ENCODE peak calls at places on chromosomes 16 and 17, in seven cellular contexts. One of them, this sample, is unnamed.

GRCh38 chr16:27820646-27821345 is 242.7 kb downstream of the GSG1L start:
- DNase-seq in HFF-Myc: no peak
- DNase-seq in heart left ventricle: no peak
- DNase-seq in bronchial epithelial cell: no peak
- DNase-seq in B cell: no peak
- DNase-seq in cardiac muscle cell: no peak
- DNase-seq in pancreas: no peak
- DNase-seq in this sample: no peak

GRCh38 chr17:66210208-66210574 is 18.3 kb upstream of the CEP112 start:
- DNase-seq in pancreas: no peak
- DNase-seq in bronchial epithelial cell: no peak
- DNase-seq in B cell: no peak
- DNase-seq in HFF-Myc: no peak
- DNase-seq in cardiac muscle cell: no peak
- DNase-seq in heart left ventricle: no peak
- DNase-seq in this sample: no peak

GRCh38 chr16:51465026-51465425 is 314.0 kb upstream of the SALL1 start:
- DNase-seq in HFF-Myc: no peak
- DNase-seq in B cell: no peak
- DNase-seq in cardiac muscle cell: peak; percentile 6
- DNase-seq in bronchial epithelial cell: no peak
- DNase-seq in heart left ventricle: no peak
- DNase-seq in pancreas: no peak
- DNase-seq in this sample: no peak

GRCh38 chr16:47160422-47160821 is 16.7 kb upstream of the NETO2 start:
- DNase-seq in cardiac muscle cell: no peak
- DNase-seq in pancreas: no peak
- DNase-seq in bronchial epithelial cell: no peak
- DNase-seq in heart left ventricle: no peak
- DNase-seq in HFF-Myc: no peak
- DNase-seq in B cell: no peak
- DNase-seq in this sample: no peak

GRCh38 chr16:67613808-67614207 is 31.1 kb upstream of the CARMIL2 start:
- DNase-seq in HFF-Myc: no peak
- DNase-seq in pancreas: no peak
- DNase-seq in heart left ventricle: no peak
- DNase-seq in B cell: no peak
- DNase-seq in bronchial epithelial cell: peak; percentile 31
- DNase-seq in cardiac muscle cell: no peak
- DNase-seq in this sample: no peak

GRCh38 chr17:73944366-73944765 is 259.1 kb upstream of the RPL38 start:
- DNase-seq in B cell: no peak
- DNase-seq in heart left ventricle: no peak
- DNase-seq in HFF-Myc: no peak
- DNase-seq in pancreas: no peak
- DNase-seq in cardiac muscle cell: no peak
- DNase-seq in bronchial epithelial cell: no peak
- DNase-seq in this sample: no peak

GRCh38 chr16:72845322-72846020 is 202.5 kb downstream of the ZFHX3 start:
- DNase-seq in HFF-Myc: no peak
- DNase-seq in cardiac muscle cell: no peak
- DNase-seq in heart left ventricle: no peak
- DNase-seq in B cell: no peak
- DNase-seq in bronchial epithelial cell: no peak
- DNase-seq in pancreas: no peak
- DNase-seq in this sample: no peak

GRCh38 chr16:11114366-11115164 is 141.4 kb downstream of the SOCS1 start:
- DNase-seq in B cell: no peak
- DNase-seq in heart left ventricle: no peak
- DNase-seq in pancreas: no peak
- DNase-seq in cardiac muscle cell: no peak
- DNase-seq in HFF-Myc: no peak
- DNase-seq in bronchial epithelial cell: no peak
- DNase-seq in this sample: no peak

GRCh38 chr17:12566281-12567002 is 99.2 kb upstream of the MYOCD start:
- DNase-seq in HFF-Myc: no peak
- DNase-seq in bronchial epithelial cell: no peak
- DNase-seq in cardiac muscle cell: no peak
- DNase-seq in pancreas: no peak
- DNase-seq in heart left ventricle: no peak
- DNase-seq in B cell: no peak
- DNase-seq in this sample: no peak

GRCh38 chr17:17561408-17562144 is 29.9 kb downstream of the PEMT start:
- DNase-seq in pancreas: peak; percentile 73
- DNase-seq in B cell: no peak
- DNase-seq in HFF-Myc: no peak
- DNase-seq in bronchial epithelial cell: peak; percentile 44
- DNase-seq in cardiac muscle cell: no peak
- DNase-seq in heart left ventricle: no peak
- DNase-seq in this sample: peak; percentile 60

GRCh38 chr16:70481929-70482536 is 27.6 kb downstream of the FCSK start:
- DNase-seq in B cell: no peak
- DNase-seq in HFF-Myc: no peak
- DNase-seq in heart left ventricle: no peak
- DNase-seq in pancreas: no peak
- DNase-seq in bronchial epithelial cell: peak; percentile 29
- DNase-seq in cardiac muscle cell: no peak
- DNase-seq in this sample: no peak

GRCh38 chr16:70577256-70577698 is 53.7 kb downstream of the SF3B3 start:
- DNase-seq in cardiac muscle cell: no peak
- DNase-seq in bronchial epithelial cell: peak; percentile 22
- DNase-seq in heart left ventricle: no peak
- DNase-seq in pancreas: no peak
- DNase-seq in B cell: no peak
- DNase-seq in HFF-Myc: no peak
- DNase-seq in this sample: peak; percentile 59

GRCh38 chr17:549197-550040 is 165.2 kb downstream of the VPS53 start:
- DNase-seq in bronchial epithelial cell: no peak
- DNase-seq in heart left ventricle: no peak
- DNase-seq in cardiac muscle cell: peak; percentile 38
- DNase-seq in HFF-Myc: peak; percentile 63
- DNase-seq in pancreas: no peak
- DNase-seq in B cell: no peak
- DNase-seq in this sample: no peak

GRCh38 chr16:75588716-75589115 is 22.5 kb downstream of the GABARAPL2 start:
- DNase-seq in heart left ventricle: no peak
- DNase-seq in HFF-Myc: no peak
- DNase-seq in B cell: no peak
- DNase-seq in cardiac muscle cell: no peak
- DNase-seq in bronchial epithelial cell: no peak
- DNase-seq in pancreas: no peak
- DNase-seq in this sample: no peak

GRCh38 chr16:85697441-85697840 is 8.7 kb upstream of the GINS2 start:
- DNase-seq in heart left ventricle: no peak
- DNase-seq in HFF-Myc: no peak
- DNase-seq in B cell: no peak
- DNase-seq in cardiac muscle cell: no peak
- DNase-seq in pancreas: no peak
- DNase-seq in bronchial epithelial cell: peak; percentile 71
- DNase-seq in this sample: peak; percentile 55

GRCh38 chr17:42744806-42745617 is at the start of gene EZH1:
- DNase-seq in bronchial epithelial cell: peak; percentile 77
- DNase-seq in cardiac muscle cell: peak; percentile 94
- DNase-seq in pancreas: peak; percentile 87
- DNase-seq in HFF-Myc: peak; percentile 64
- DNase-seq in B cell: peak; percentile 100
- DNase-seq in heart left ventricle: peak; percentile 92
- DNase-seq in this sample: peak; percentile 100

GRCh38 chr17:30476726-30477082 is 504 bp upstream of the GOSR1 start:
- DNase-seq in cardiac muscle cell: peak; percentile 33
- DNase-seq in bronchial epithelial cell: no peak
- DNase-seq in B cell: no peak
- DNase-seq in heart left ventricle: peak; percentile 19
- DNase-seq in HFF-Myc: no peak
- DNase-seq in pancreas: no peak
- DNase-seq in this sample: peak; percentile 12

GRCh38 chr16:66661210-66661560 is 35.4 kb downstream of the CMTM4 start:
- DNase-seq in B cell: no peak
- DNase-seq in cardiac muscle cell: no peak
- DNase-seq in HFF-Myc: no peak
- DNase-seq in heart left ventricle: no peak
- DNase-seq in pancreas: no peak
- DNase-seq in bronchial epithelial cell: no peak
- DNase-seq in this sample: no peak

GRCh38 chr16:11632455-11632921 is 35.8 kb upstream of the SNN start:
- DNase-seq in B cell: no peak
- DNase-seq in bronchial epithelial cell: no peak
- DNase-seq in cardiac muscle cell: peak; percentile 93
- DNase-seq in heart left ventricle: peak; percentile 68
- DNase-seq in HFF-Myc: no peak
- DNase-seq in pancreas: no peak
- DNase-seq in this sample: no peak

GRCh38 chr17:59178266-59178665 is 22.7 kb downstream of the PRR11 start:
- DNase-seq in heart left ventricle: no peak
- DNase-seq in pancreas: no peak
- DNase-seq in B cell: no peak
- DNase-seq in cardiac muscle cell: no peak
- DNase-seq in bronchial epithelial cell: no peak
- DNase-seq in HFF-Myc: no peak
- DNase-seq in this sample: no peak

GRCh38 chr16:31072540-31073072 is 1.4 kb downstream of the ZNF668 start:
- DNase-seq in HFF-Myc: no peak
- DNase-seq in cardiac muscle cell: peak; percentile 48
- DNase-seq in heart left ventricle: no peak
- DNase-seq in bronchial epithelial cell: peak; percentile 41
- DNase-seq in B cell: peak; percentile 41
- DNase-seq in pancreas: no peak
- DNase-seq in this sample: peak; percentile 33

GRCh38 chr17:50348522-50349240 is 2.8 kb downstream of the XYLT2 start:
- DNase-seq in heart left ventricle: no peak
- DNase-seq in HFF-Myc: no peak
- DNase-seq in B cell: no peak
- DNase-seq in pancreas: no peak
- DNase-seq in cardiac muscle cell: no peak
- DNase-seq in bronchial epithelial cell: peak; percentile 54
- DNase-seq in this sample: peak; percentile 44

GRCh38 chr17:29663155-29663554 is 40.4 kb upstream of the CORO6 start:
- DNase-seq in heart left ventricle: no peak
- DNase-seq in B cell: no peak
- DNase-seq in bronchial epithelial cell: no peak
- DNase-seq in HFF-Myc: no peak
- DNase-seq in pancreas: no peak
- DNase-seq in cardiac muscle cell: peak; percentile 62
- DNase-seq in this sample: no peak

GRCh38 chr16:16138034-16138635 is 85.2 kb downstream of the ABCC6 start:
- DNase-seq in heart left ventricle: no peak
- DNase-seq in bronchial epithelial cell: no peak
- DNase-seq in cardiac muscle cell: no peak
- DNase-seq in HFF-Myc: no peak
- DNase-seq in pancreas: no peak
- DNase-seq in B cell: no peak
- DNase-seq in this sample: no peak

GRCh38 chr16:3640632-3641501 is 13.6 kb upstream of the DNASE1 start:
- DNase-seq in pancreas: no peak
- DNase-seq in heart left ventricle: no peak
- DNase-seq in HFF-Myc: no peak
- DNase-seq in cardiac muscle cell: no peak
- DNase-seq in bronchial epithelial cell: no peak
- DNase-seq in B cell: no peak
- DNase-seq in this sample: no peak

GRCh38 chr17:63832455-63832854 is 5.0 kb upstream of the FTSJ3 start:
- DNase-seq in heart left ventricle: no peak
- DNase-seq in pancreas: no peak
- DNase-seq in cardiac muscle cell: no peak
- DNase-seq in bronchial epithelial cell: no peak
- DNase-seq in B cell: no peak
- DNase-seq in HFF-Myc: no peak
- DNase-seq in this sample: no peak
- TF ChIP-seq CTCF in heart left ventricle: no peak
- TF ChIP-seq CTCF in pancreas: no peak
- TF ChIP-seq CTCF in cardiac muscle cell: no peak
- TF ChIP-seq CTCF in bronchial epithelial cell: no peak
- TF ChIP-seq CTCF in B cell: no peak
- TF ChIP-seq CTCF in HFF-Myc: no peak
- TF ChIP-seq CTCF in this sample: no peak

GRCh38 chr17:36460265-36460937 is 26.1 kb upstream of the ZNHIT3 start:
- DNase-seq in heart left ventricle: no peak
- DNase-seq in bronchial epithelial cell: no peak
- DNase-seq in cardiac muscle cell: no peak
- DNase-seq in B cell: no peak
- DNase-seq in pancreas: no peak
- DNase-seq in HFF-Myc: no peak
- DNase-seq in this sample: no peak
- TF ChIP-seq CTCF in heart left ventricle: no peak
- TF ChIP-seq CTCF in bronchial epithelial cell: no peak
- TF ChIP-seq CTCF in cardiac muscle cell: no peak
- TF ChIP-seq CTCF in B cell: no peak
- TF ChIP-seq CTCF in pancreas: no peak
- TF ChIP-seq CTCF in HFF-Myc: no peak
- TF ChIP-seq CTCF in this sample: no peak

GRCh38 chr16:50025544-50025931 is 513 bp downstream of the CNEP1R1 start:
- DNase-seq in HFF-Myc: no peak
- DNase-seq in cardiac muscle cell: peak; percentile 22
- DNase-seq in pancreas: no peak
- DNase-seq in bronchial epithelial cell: peak; percentile 23
- DNase-seq in B cell: peak; percentile 43
- DNase-seq in heart left ventricle: no peak
- DNase-seq in this sample: peak; percentile 32

GRCh38 chr16:50024684-50025543 is at the start of gene CNEP1R1:
- DNase-seq in bronchial epithelial cell: peak; percentile 89
- DNase-seq in cardiac muscle cell: peak; percentile 98
- DNase-seq in B cell: peak; percentile 96
- DNase-seq in pancreas: peak; percentile 94
- DNase-seq in heart left ventricle: peak; percentile 94
- DNase-seq in HFF-Myc: peak; percentile 91
- DNase-seq in this sample: peak; percentile 100

GRCh38 chr16:50023626-50024025 is 1.4 kb upstream of the CNEP1R1 start:
- DNase-seq in B cell: no peak
- DNase-seq in cardiac muscle cell: no peak
- DNase-seq in pancreas: no peak
- DNase-seq in heart left ventricle: no peak
- DNase-seq in bronchial epithelial cell: no peak
- DNase-seq in HFF-Myc: no peak
- DNase-seq in this sample: no peak

GRCh38 chr16:50024207-50024606 is 818 bp upstream of the CNEP1R1 start:
- DNase-seq in bronchial epithelial cell: no peak
- DNase-seq in cardiac muscle cell: no peak
- DNase-seq in heart left ventricle: no peak
- DNase-seq in pancreas: no peak
- DNase-seq in HFF-Myc: no peak
- DNase-seq in B cell: no peak
- DNase-seq in this sample: no peak

DNA sequence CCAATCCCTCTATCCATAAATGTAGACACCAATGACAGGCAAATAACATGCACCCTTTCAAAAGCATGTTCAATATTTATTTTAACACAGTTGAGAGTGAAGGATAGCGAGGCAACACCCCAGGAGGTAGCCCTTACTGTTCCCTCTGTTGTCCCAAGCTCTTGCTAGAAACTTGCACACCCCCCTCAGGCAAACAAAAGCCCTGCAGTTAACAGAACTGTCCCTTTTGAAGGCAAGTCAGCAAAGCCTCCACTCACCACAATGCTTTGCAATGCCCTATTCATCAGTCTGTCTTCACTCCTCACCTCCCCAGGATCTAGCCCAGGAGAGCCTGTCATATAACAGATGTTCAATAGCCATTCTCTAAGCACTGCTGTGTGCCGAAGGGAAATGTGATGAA is 3.5 kb upstream of the CNEP1R1 start:
- DNase-seq in cardiac muscle cell: peak; percentile 27
- DNase-seq in pancreas: no peak
- DNase-seq in HFF-Myc: no peak
- DNase-seq in heart left ventricle: no peak
- DNase-seq in B cell: no peak
- DNase-seq in bronchial epithelial cell: no peak
- DNase-seq in this sample: no peak
- TF ChIP-seq CTCF in cardiac muscle cell: peak; percentile 14
- TF ChIP-seq CTCF in pancreas: no peak
- TF ChIP-seq CTCF in HFF-Myc: no peak
- TF ChIP-seq CTCF in heart left ventricle: no peak
- TF ChIP-seq CTCF in B cell: no peak
- TF ChIP-seq CTCF in bronchial epithelial cell: no peak
- TF ChIP-seq CTCF in this sample: no peak

GRCh38 chr16:20774703-20775362 is 11.0 kb downstream of the ACSM3 start:
- DNase-seq in HFF-Myc: peak; percentile 55
- DNase-seq in B cell: peak; percentile 20
- DNase-seq in heart left ventricle: peak; percentile 32
- DNase-seq in cardiac muscle cell: peak; percentile 72
- DNase-seq in pancreas: peak; percentile 57
- DNase-seq in bronchial epithelial cell: peak; percentile 82
- DNase-seq in this sample: peak; percentile 57
- TF ChIP-seq CTCF in HFF-Myc: peak; percentile 90
- TF ChIP-seq CTCF in B cell: peak; percentile 65
- TF ChIP-seq CTCF in heart left ventricle: peak; percentile 36
- TF ChIP-seq CTCF in cardiac muscle cell: peak; percentile 85
- TF ChIP-seq CTCF in pancreas: peak; percentile 51
- TF ChIP-seq CTCF in bronchial epithelial cell: peak; percentile 96
- TF ChIP-seq CTCF in this sample: peak; percentile 51

This sample was measured in RWPE1.